ENCODE peak calls at places on chromosomes 11 and 22, in nine cellular contexts. Y, B, E, H, W, K, F, Z and Q are unnamed samples.

GRCh38 chr11:116702772-116703360 is 69.9 kb downstream of the BUD13 start:
- DNase-seq in B (no peak), K (no peak), Z (no peak), Y (no peak), W (no peak), E (peak), F (no peak), H (no peak), Q (no peak)

GRCh38 chr11:69721745-69722144 is 17.9 kb upstream of the FGF19 start:
- DNase-seq in B (no peak), F (no peak), W (no peak), K (peak), Y (peak), H (no peak), E (no peak), Z (no peak), Q (no peak)

GRCh38 chr11:70085815-70086769 is 8.0 kb downstream of the ANO1 start:
- DNase-seq in K (peak), E (no peak), H (no peak), F (no peak), Y (peak), B (no peak), Z (no peak), W (no peak), Q (no peak)

GRCh38 chr22:30250039-30250565 is 3.5 kb upstream of the LIF start:
- DNase-seq in H (no peak), F (no peak), B (no peak), W (no peak), Y (no peak), K (no peak), E (no peak), Z (no peak), Q (no peak)

GRCh38 chr11:867856-868358 is 25.3 kb downstream of the TSPAN4 start:
- DNase-seq in Z (no peak), F (no peak), W (no peak), H (no peak), B (no peak), E (no peak), K (no peak), Y (no peak), Q (no peak)

GRCh38 chr11:109954534-109954933 is 138.7 kb upstream of the ZC3H12C start:
- DNase-seq in W (no peak), Z (no peak), E (no peak), B (no peak), H (no peak), K (no peak), Y (no peak), F (no peak), Q (no peak)

GRCh38 chr11:1760351-1761109 is 3.2 kb downstream of the CTSD start:
- DNase-seq in Y (no peak), W (no peak), B (peak), K (peak), E (peak), F (peak), H (no peak), Z (peak), Q (no peak)

GRCh38 chr22:22171357-22172218 is 73.0 kb upstream of the VPREB1 start:
- DNase-seq in Y (peak), H (no peak), Z (no peak), K (no peak), B (no peak), F (peak), W (no peak), E (no peak), Q (no peak)

GRCh38 chr11:95081412-95081811 is 8.2 kb upstream of the ENDOD1 start:
- DNase-seq in K (peak), F (peak), W (no peak), Y (peak), E (peak), H (no peak), Z (no peak), B (no peak), Q (no peak)

GRCh38 chr11:70068950-70069349 is 9.2 kb upstream of the ANO1 start:
- DNase-seq in F (no peak), Y (no peak), W (no peak), Z (no peak), K (no peak), E (peak), H (no peak), B (no peak), Q (peak)

GRCh38 chr11:127037001-127037400 is 36.4 kb upstream of the KIRREL3 start:
- DNase-seq in B (no peak), H (no peak), K (no peak), Z (no peak), E (no peak), Y (no peak), W (no peak), F (no peak), Q (no peak)

GRCh38 chr11:85935751-85936150 is 80.6 kb downstream of the CCDC83 start:
- DNase-seq in B (no peak), H (no peak), Y (no peak), W (no peak), Z (no peak), F (no peak), E (no peak), K (no peak), Q (no peak)

GRCh38 chr22:35399114-35399677 is 744 bp upstream of the MCM5 start:
- DNase-seq in H (no peak), F (no peak), Y (peak), B (no peak), K (no peak), W (no peak), Z (no peak), E (no peak), Q (no peak)

GRCh38 chr22:33357894-33358440 is 299.8 kb upstream of the SYN3 start:
- DNase-seq in W (no peak), B (no peak), Z (no peak), E (no peak), Y (no peak), F (no peak), K (no peak), H (no peak), Q (no peak)

GRCh38 chr11:94678236-94678635 is 89.9 kb upstream of the AMOTL1 start:
- DNase-seq in Z (no peak), K (no peak), B (no peak), F (no peak), W (no peak), Y (no peak), H (no peak), E (no peak), Q (no peak)

GRCh38 chr11:122491486-122491885 is 164.0 kb upstream of the UBASH3B start:
- DNase-seq in Z (peak), H (no peak), Y (no peak), W (peak), E (no peak), K (no peak), F (peak), B (no peak), Q (no peak)

GRCh38 chr11:14544611-14545010 is 24.4 kb upstream of the PSMA1 start:
- DNase-seq in B (no peak), F (peak), H (peak), W (no peak), K (no peak), Y (no peak), Z (no peak), E (no peak), Q (no peak)

GRCh38 chr11:67732045-67732787 is 57.8 kb upstream of the ALDH3B2 start:
- DNase-seq in Y (peak), Z (no peak), W (no peak), F (no peak), B (no peak), E (no peak), H (no peak), K (peak), Q (no peak)

GRCh38 chr11:121928597-121929580 is 187.1 kb downstream of the BLID start:
- DNase-seq in K (no peak), H (no peak), W (no peak), Y (peak), B (no peak), F (no peak), E (no peak), Z (no peak), Q (no peak)

GRCh38 chr11:118806400-118806799 is 15.4 kb upstream of the DDX6 start:
- DNase-seq in H (no peak), W (no peak), K (no peak), Y (no peak), B (no peak), Z (no peak), E (no peak), F (no peak), Q (no peak)

GRCh38 chr22:22425783-22426624 is 82.5 kb downstream of the ZNF280B start:
- DNase-seq in E (no peak), B (no peak), K (no peak), Y (no peak), W (no peak), H (no peak), F (no peak), Z (no peak), Q (peak)

GRCh38 chr11:82682003-82682751 is 51.5 kb downstream of the FAM181B start:
- DNase-seq in Y (peak), F (peak), B (peak), H (peak), W (peak), K (peak), E (no peak), Z (peak), Q (no peak)

GRCh38 chr11:68843052-68843561 is 1.4 kb upstream of the CPT1A start:
- DNase-seq in K (peak), E (no peak), F (peak), Y (peak), W (no peak), B (peak), Z (no peak), H (no peak), Q (no peak)

GRCh38 chr11:11578542-11578941 is 43.3 kb downstream of the GALNT18 start:
- DNase-seq in K (no peak), E (no peak), W (no peak), Z (no peak), Y (no peak), H (no peak), F (no peak), B (no peak), Q (peak)

GRCh38 chr22:40818747-40819662 is at the start of gene SLC25A17:
- DNase-seq in B (peak), K (peak), F (peak), E (peak), W (peak), Z (peak), H (peak), Y (peak), Q (no peak)

GRCh38 chr11:43738600-43739409 is 58.3 kb downstream of the HSD17B12 start:
- DNase-seq in B (no peak), W (peak), Y (peak), Z (peak), F (peak), H (no peak), E (no peak), K (peak), Q (no peak)

GRCh38 chr11:75013051-75013450 is 24.3 kb downstream of the NEU3 start:
- DNase-seq in B (no peak), W (no peak), E (no peak), Y (no peak), Z (peak), K (no peak), H (no peak), F (peak), Q (no peak)

GRCh38 chr11:69101100-69101791 is 52.5 kb downstream of the TPCN2 start:
- DNase-seq in B (peak), Z (peak), W (peak), E (peak), K (peak), H (peak), F (peak), Y (peak), Q (no peak)

GRCh38 chr11:47564933-47565339 is 463 bp upstream of the PTPMT1 start:
- DNase-seq in B (no peak), F (no peak), H (no peak), Z (no peak), W (no peak), Y (no peak), K (no peak), E (no peak), Q (no peak)

GRCh38 chr11:125431009-125431408 is 65.1 kb downstream of the FEZ1 start:
- DNase-seq in F (no peak), W (no peak), Z (no peak), Y (no peak), E (no peak), B (no peak), K (no peak), H (no peak), Q (no peak)

GRCh38 chr11:125426818-125427528 is 69.1 kb downstream of the FEZ1 start:
- DNase-seq in Y (no peak), E (no peak), B (no peak), Z (no peak), W (no peak), H (no peak), K (no peak), F (no peak), Q (no peak)

GRCh38 chr11:125429807-125430678 is 66.0 kb downstream of the FEZ1 start:
- DNase-seq in Y (no peak), W (no peak), K (no peak), F (no peak), E (no peak), Z (no peak), B (no peak), H (no peak), Q (no peak)

GRCh38 chr11:125429174-125429707 is 66.8 kb downstream of the FEZ1 start:
- DNase-seq in F (peak), W (no peak), Z (peak), E (no peak), H (no peak), K (peak), B (peak), Y (peak), Q (no peak)

GRCh38 chr11:125428486-125429173 is 67.4 kb downstream of the FEZ1 start:
- DNase-seq in H (no peak), Z (no peak), F (no peak), E (no peak), Y (peak), B (no peak), K (no peak), W (no peak), Q (no peak)
- TF ChIP-seq CTCF in H (peak), Z (no peak), F (no peak), E (no peak), Y (peak), B (no peak), K (no peak), W (no peak), Q (no peak)

GRCh38 chr11:123799438-123799837 is 6.7 kb downstream of the OR6M1 start:
- DNase-seq in H (no peak), E (no peak), F (no peak), Z (no peak), Y (no peak), K (peak), W (no peak), B (no peak), Q (no peak)
- H3K4me3 ChIP-seq in H (no peak), E (no peak), F (no peak), Z (no peak), Y (no peak), K (no peak), W (no peak), B (no peak), Q (no peak)

GRCh38 chr22:50192056-50192824 is 6.5 kb downstream of the TRABD start:
- DNase-seq in W (no peak), Z (no peak), B (no peak), Y (no peak), K (peak), F (no peak), E (no peak), H (no peak), Q (no peak)

GRCh38 chr22:50191041-50191740 is 5.5 kb downstream of the TRABD start:
- DNase-seq in H (peak), Z (no peak), K (peak), F (no peak), W (no peak), E (no peak), B (peak), Y (no peak), Q (no peak)

GRCh38 chr22:50189849-50190181 is 4.1 kb downstream of the TRABD start:
- DNase-seq in H (no peak), Y (no peak), Z (no peak), B (peak), E (no peak), K (no peak), F (no peak), W (no peak), Q (no peak)

GRCh38 chr22:50189184-50189848 is 3.6 kb downstream of the TRABD start:
- DNase-seq in F (no peak), H (no peak), W (no peak), E (no peak), Z (no peak), B (peak), K (peak), Y (no peak), Q (no peak)

GRCh38 chr22:50190182-50190951 is 4.7 kb downstream of the TRABD start:
- DNase-seq in Y (peak), H (peak), K (peak), Z (no peak), E (peak), W (no peak), F (peak), B (peak), Q (no peak)
- TF ChIP-seq CTCF in Y (peak), H (peak), K (peak), Z (peak), E (peak), W (peak), F (peak), B (peak), Q (peak)

DNA sequence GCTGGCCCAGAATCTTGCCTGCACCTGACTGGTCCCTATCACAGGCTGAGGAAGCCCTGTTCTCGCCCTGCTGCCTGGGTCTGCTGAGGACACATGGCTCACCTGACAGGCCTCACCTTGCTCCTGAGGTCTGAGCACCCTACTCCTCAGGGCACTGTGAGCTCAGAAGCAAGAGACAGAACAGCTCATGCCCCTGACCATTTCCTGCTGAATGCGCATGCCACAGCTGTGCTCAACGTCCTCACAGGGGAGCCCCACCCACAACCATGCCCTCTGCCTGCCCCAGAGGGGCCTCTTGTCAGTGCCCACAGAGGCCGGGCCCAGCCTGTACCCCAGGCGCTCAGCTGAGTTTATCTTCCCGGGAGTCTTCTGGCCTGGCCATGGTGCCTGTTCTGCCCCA is 2.8 kb upstream of the TSPO start:
- DNase-seq in B (no peak), Y (no peak), Z (no peak), E (no peak), H (no peak), F (no peak), K (no peak), W (no peak), Q (no peak)
- H3K4me3 ChIP-seq in B (no peak), Y (no peak), Z (no peak), E (no peak), H (no peak), F (no peak), K (no peak), W (no peak), Q (no peak)

GRCh38 chr22:49134076-49134475 is 693.6 kb downstream of the BRD1 start:
- DNase-seq in W (no peak), E (peak), K (no peak), Z (no peak), F (no peak), Y (no peak), B (no peak), H (no peak), Q (no peak)

GRCh38 chr22:49138250-49138790 is 689.4 kb downstream of the BRD1 start:
- DNase-seq in Z (no peak), E (no peak), H (no peak), W (no peak), Y (no peak), K (no peak), F (no peak), B (no peak), Q (no peak)

GRCh38 chr22:49137216-49137840 is 690.3 kb downstream of the BRD1 start:
- DNase-seq in B (no peak), Y (no peak), F (no peak), Z (no peak), H (no peak), K (no peak), E (no peak), W (no peak), Q (no peak)

GRCh38 chr22:49136816-49137180 is 690.9 kb downstream of the BRD1 start:
- DNase-seq in F (no peak), B (no peak), W (no peak), Y (no peak), Z (no peak), E (no peak), H (no peak), K (no peak), Q (no peak)

GRCh38 chr22:49136041-49136815 is 691.4 kb downstream of the BRD1 start:
- DNase-seq in H (no peak), K (no peak), W (no peak), F (no peak), Y (no peak), B (no peak), Z (no peak), E (peak), Q (peak)
- TF ChIP-seq CTCF in H (no peak), K (no peak), W (no peak), F (no peak), Y (no peak), B (no peak), Z (no peak), E (no peak), Q (no peak)

GRCh38 chr11:133698654-133699053 is 146.7 kb downstream of the SPATA19 start:
- DNase-seq in Z (no peak), B (no peak), F (no peak), W (no peak), Y (no peak), E (no peak), K (no peak), H (no peak), Q (peak)
- H3K4me3 ChIP-seq in Z (no peak), B (no peak), F (no peak), W (no peak), Y (no peak), E (no peak), K (no peak), H (no peak), Q (no peak)

GRCh38 chr22:20582520-20583361 is 75.3 kb downstream of the MED15 start:
- DNase-seq in Y (no peak), F (no peak), W (no peak), K (no peak), E (no peak), H (no peak), B (no peak), Z (no peak), Q (no peak)

GRCh38 chr22:20584872-20585639 is 77.6 kb downstream of the MED15 start:
- DNase-seq in K (no peak), F (no peak), Z (no peak), H (no peak), B (no peak), E (no peak), Y (no peak), W (no peak), Q (no peak)

GRCh38 chr22:20582171-20582511 is 74.7 kb downstream of the MED15 start:
- DNase-seq in B (no peak), F (no peak), K (no peak), W (no peak), E (no peak), Y (no peak), H (no peak), Z (no peak), Q (no peak)

GRCh38 chr22:20584029-20584871 is 76.8 kb downstream of the MED15 start:
- DNase-seq in F (no peak), K (no peak), Z (no peak), B (no peak), W (no peak), Y (no peak), E (no peak), H (no peak), Q (no peak)

GRCh38 chr22:20583471-20583922 is 76.1 kb downstream of the MED15 start:
- DNase-seq in E (no peak), F (no peak), W (no peak), B (no peak), Z (no peak), K (no peak), Y (peak), H (no peak), Q (no peak)
- TF ChIP-seq CTCF in E (no peak), F (peak), W (no peak), B (no peak), Z (peak), K (no peak), Y (peak), H (no peak), Q (no peak)